ENCODE peak calls at places on chromosome 14, in four cellular contexts. One of them, this sample, is unnamed.

GRCh38 chr14:54788701-54789100 is 113.9 kb downstream of the GCH1 start:
- DNase-seq in GM12878: no peak
- DNase-seq in K562: no peak
- DNase-seq in HepG2: no peak
- DNase-seq in this sample: no peak

GRCh38 chr14:104887623-104888488 is 22.8 kb downstream of the CEP170B start:
- DNase-seq in GM12878: no peak
- DNase-seq in K562: no peak
- DNase-seq in HepG2: no peak
- DNase-seq in this sample: no peak

GRCh38 chr14:39266589-39266870 is 32.8 kb downstream of the MIA2 start:
- DNase-seq in GM12878: no peak
- DNase-seq in K562: peak
- DNase-seq in HepG2: peak
- DNase-seq in this sample: no peak

GRCh38 chr14:20791199-20791996 is 10.3 kb downstream of the RNASE6 start:
- DNase-seq in GM12878: no peak
- DNase-seq in K562: no peak
- DNase-seq in HepG2: no peak
- DNase-seq in this sample: no peak

GRCh38 chr14:75561013-75561432 is 17.4 kb upstream of the FLVCR2 start:
- DNase-seq in GM12878: no peak
- DNase-seq in K562: peak
- DNase-seq in HepG2: peak
- DNase-seq in this sample: peak

GRCh38 chr14:35549551-35549950 is 15.6 kb downstream of the INSM2 start:
- DNase-seq in GM12878: no peak
- DNase-seq in K562: no peak
- DNase-seq in HepG2: no peak
- DNase-seq in this sample: no peak

GRCh38 chr14:31441273-31442110 is 15.8 kb downstream of the DTD2 start:
- DNase-seq in GM12878: no peak
- DNase-seq in K562: no peak
- DNase-seq in HepG2: no peak
- DNase-seq in this sample: no peak

GRCh38 chr14:85273099-85273677 is 256.8 kb upstream of the FLRT2 start:
- DNase-seq in GM12878: no peak
- DNase-seq in K562: no peak
- DNase-seq in HepG2: no peak
- DNase-seq in this sample: no peak

GRCh38 chr14:38357557-38357956 is 101.7 kb upstream of the CLEC14A start:
- DNase-seq in GM12878: no peak
- DNase-seq in K562: no peak
- DNase-seq in HepG2: no peak
- DNase-seq in this sample: no peak

GRCh38 chr14:56118611-56119181 is 485 bp downstream of the PELI2 start:
- DNase-seq in GM12878: no peak
- DNase-seq in K562: peak
- DNase-seq in HepG2: no peak
- DNase-seq in this sample: peak

GRCh38 chr14:77175843-77176242 is 5.8 kb upstream of the TMEM63C start:
- DNase-seq in GM12878: no peak
- DNase-seq in K562: no peak
- DNase-seq in HepG2: no peak
- DNase-seq in this sample: no peak

GRCh38 chr14:24556756-24557155 is 19.3 kb downstream of the CTSG start:
- DNase-seq in GM12878: no peak
- DNase-seq in K562: no peak
- DNase-seq in HepG2: no peak
- DNase-seq in this sample: no peak
- TF ChIP-seq CREB1 in GM12878: no peak
- TF ChIP-seq CREB1 in K562: no peak
- TF ChIP-seq CREB1 in HepG2: no peak
- TF ChIP-seq CREB1 in this sample: no peak

GRCh38 chr14:33794791-33795300 is 156.0 kb downstream of the EGLN3 start:
- DNase-seq in GM12878: no peak
- DNase-seq in K562: no peak
- DNase-seq in HepG2: no peak
- DNase-seq in this sample: no peak

GRCh38 chr14:33800735-33801163 is 150.1 kb downstream of the EGLN3 start:
- DNase-seq in GM12878: no peak
- DNase-seq in K562: no peak
- DNase-seq in HepG2: no peak
- DNase-seq in this sample: peak

GRCh38 chr14:33796356-33796755 is 154.5 kb downstream of the EGLN3 start:
- DNase-seq in GM12878: no peak
- DNase-seq in K562: no peak
- DNase-seq in HepG2: no peak
- DNase-seq in this sample: no peak

GRCh38 chr14:33802737-33803136 is 148.1 kb downstream of the EGLN3 start:
- DNase-seq in GM12878: no peak
- DNase-seq in K562: no peak
- DNase-seq in HepG2: no peak
- DNase-seq in this sample: no peak

GRCh38 chr14:33799705-33800269 is 151.1 kb downstream of the EGLN3 start:
- DNase-seq in GM12878: no peak
- DNase-seq in K562: no peak
- DNase-seq in HepG2: no peak
- DNase-seq in this sample: no peak
- TF ChIP-seq JUNB in GM12878: no peak
- TF ChIP-seq JUNB in K562: no peak
- TF ChIP-seq JUNB in HepG2: no peak
- TF ChIP-seq JUNB in this sample: no peak

GRCh38 chr14:83561261-83561660 is 1968.7 kb upstream of the FLRT2 start:
- DNase-seq in GM12878: no peak
- DNase-seq in K562: no peak
- DNase-seq in HepG2: no peak
- DNase-seq in this sample: no peak

GRCh38 chr14:83556065-83556464 is 1973.9 kb upstream of the FLRT2 start:
- DNase-seq in GM12878: no peak
- DNase-seq in K562: no peak
- DNase-seq in HepG2: no peak
- DNase-seq in this sample: no peak

GRCh38 chr14:83559721-83560120 is 1970.2 kb upstream of the FLRT2 start:
- DNase-seq in GM12878: no peak
- DNase-seq in K562: no peak
- DNase-seq in HepG2: no peak
- DNase-seq in this sample: no peak

GRCh38 chr14:83556746-83557460 is 1973.0 kb upstream of the FLRT2 start:
- DNase-seq in GM12878: no peak
- DNase-seq in K562: no peak
- DNase-seq in HepG2: no peak
- DNase-seq in this sample: no peak

DNA sequence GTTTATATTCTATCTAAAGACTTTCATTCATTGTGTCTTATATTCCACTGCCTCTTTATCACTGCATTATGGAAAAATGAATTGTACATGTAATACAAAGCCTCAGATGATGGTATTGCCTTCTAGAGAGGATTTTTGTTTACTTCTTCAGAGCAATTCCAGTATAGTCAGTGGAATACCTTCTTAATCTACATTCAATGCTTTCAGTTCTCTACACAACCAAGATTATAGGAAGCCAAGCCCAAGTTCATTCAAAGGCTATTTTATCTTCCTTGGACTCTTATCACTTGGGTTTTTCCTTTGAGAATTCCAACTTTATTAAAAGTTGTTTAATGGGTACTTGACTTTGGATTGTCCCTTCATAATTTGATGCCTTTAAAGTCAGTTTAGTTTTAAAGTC is 1971.0 kb upstream of the FLRT2 start:
- DNase-seq in GM12878: no peak
- DNase-seq in K562: no peak
- DNase-seq in HepG2: no peak
- DNase-seq in this sample: no peak
- TF ChIP-seq CREB1 in GM12878: no peak
- TF ChIP-seq CREB1 in K562: no peak
- TF ChIP-seq CREB1 in HepG2: no peak
- TF ChIP-seq CREB1 in this sample: no peak

GRCh38 chr14:69299286-69300035 is 39.5 kb downstream of the GALNT16 start:
- DNase-seq in GM12878: no peak
- DNase-seq in K562: no peak
- DNase-seq in HepG2: no peak
- DNase-seq in this sample: peak

GRCh38 chr14:69300601-69301221 is 40.8 kb downstream of the GALNT16 start:
- DNase-seq in GM12878: no peak
- DNase-seq in K562: no peak
- DNase-seq in HepG2: no peak
- DNase-seq in this sample: no peak

GRCh38 chr14:69298131-69299071 is 38.4 kb downstream of the GALNT16 start:
- DNase-seq in GM12878: no peak
- DNase-seq in K562: no peak
- DNase-seq in HepG2: no peak
- DNase-seq in this sample: no peak

DNA sequence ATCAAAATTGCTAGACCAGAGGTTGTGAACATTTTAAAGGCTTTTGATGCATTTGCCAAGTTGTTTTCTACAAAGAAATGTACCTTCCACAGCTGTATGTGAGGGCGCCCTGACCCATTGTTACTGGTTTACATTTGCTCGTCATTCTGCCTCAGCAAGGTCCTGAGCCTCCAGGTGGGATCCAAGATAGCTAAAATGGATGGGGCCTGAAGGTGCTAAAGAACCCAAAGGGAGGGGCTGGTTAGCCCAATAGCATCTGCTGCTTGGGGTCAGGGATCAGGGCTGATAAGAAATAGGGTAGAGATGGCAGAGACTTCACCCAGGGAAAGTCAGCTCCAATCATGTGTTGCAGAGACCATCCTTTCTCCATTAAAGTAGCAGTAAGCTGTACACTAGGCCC is 43.1 kb downstream of the GALNT16 start:
- DNase-seq in GM12878: no peak
- DNase-seq in K562: no peak
- DNase-seq in HepG2: no peak
- DNase-seq in this sample: peak
- TF ChIP-seq JUNB in GM12878: no peak
- TF ChIP-seq JUNB in K562: no peak
- TF ChIP-seq JUNB in HepG2: no peak
- TF ChIP-seq JUNB in this sample: no peak

GRCh38 chr14:90774316-90774715 is 41.9 kb downstream of the TTC7B start:
- DNase-seq in GM12878: no peak
- DNase-seq in K562: no peak
- DNase-seq in HepG2: no peak
- DNase-seq in this sample: no peak
- TF ChIP-seq CREB1 in GM12878: no peak
- TF ChIP-seq CREB1 in K562: no peak
- TF ChIP-seq CREB1 in HepG2: no peak
- TF ChIP-seq CREB1 in this sample: no peak